ENCODE peak calls at places on chromosomes 1 and 21, in six cellular contexts. B, M, F, N, D and P are unnamed samples.

GRCh38 chr1:188140958-188141357 is 1312.2 kb downstream of the PLA2G4A start:
- DNase-seq in B (no peak), M (no peak), F (no peak), N (no peak), D (no peak), P (no peak)

GRCh38 chr1:174174461-174175329 is 15.4 kb downstream of the RABGAP1L start:
- DNase-seq in B (no peak), M (no peak), F (no peak), N (no peak), D (peak; percentile 52), P (no peak)

GRCh38 chr21:41665766-41666595 is 100.9 kb downstream of the RIPK4 start:
- DNase-seq in B (no peak), M (no peak), F (no peak), N (no peak), D (no peak), P (no peak)

GRCh38 chr1:195939844-195940243 is 668.4 kb downstream of the KCNT2 start:
- DNase-seq in B (no peak), M (no peak), F (peak; percentile 26), N (peak; percentile 15), D (no peak), P (no peak)

GRCh38 chr1:12153181-12153785 is 13.5 kb upstream of the TNFRSF1B start:
- DNase-seq in B (no peak), M (no peak), F (no peak), N (no peak), D (no peak), P (peak; percentile 78)

GRCh38 chr21:15893902-15894301 is 164.1 kb downstream of the USP25 start:
- DNase-seq in B (no peak), M (no peak), F (no peak), N (no peak), D (no peak), P (no peak)

GRCh38 chr1:161172776-161173376 is 4.4 kb downstream of the B4GALT3 start:
- DNase-seq in B (no peak), M (no peak), F (no peak), N (no peak), D (no peak), P (no peak)

GRCh38 chr1:228212966-228213844 is 5.4 kb downstream of the OBSCN start:
- DNase-seq in B (peak; percentile 65), M (peak; percentile 91), F (peak; percentile 94), N (peak; percentile 92), D (peak; percentile 25), P (peak; percentile 9)

GRCh38 chr1:48688102-48688760 is 88.5 kb downstream of the BEND5 start:
- DNase-seq in B (peak; percentile 6), M (no peak), F (no peak), N (no peak), D (no peak), P (no peak)

GRCh38 chr1:193339396-193339795 is 153.0 kb upstream of the B3GALT2 start:
- DNase-seq in B (no peak), M (no peak), F (no peak), N (no peak), D (peak; percentile 4), P (no peak)

GRCh38 chr1:204445860-204446412 is 34.3 kb upstream of the PPP1R15B start:
- DNase-seq in B (no peak), M (peak; percentile 99), F (peak; percentile 92), N (peak; percentile 79), D (peak; percentile 18), P (no peak)

GRCh38 chr1:118503747-118504146 is 318.7 kb upstream of the SPAG17 start:
- DNase-seq in B (no peak), M (no peak), F (no peak), N (no peak), D (no peak), P (no peak)

GRCh38 chr1:36306210-36306901 is at the start of gene SH3D21:
- DNase-seq in B (no peak), M (peak; percentile 84), F (peak; percentile 82), N (peak; percentile 38), D (peak; percentile 67), P (no peak)

GRCh38 chr1:110687244-110687643 is 12.5 kb upstream of the KCNA3 start:
- DNase-seq in B (no peak), M (no peak), F (no peak), N (no peak), D (no peak), P (no peak)

GRCh38 chr1:19205845-19206244 is 4.2 kb downstream of the UBR4 start:
- DNase-seq in B (no peak), M (no peak), F (no peak), N (no peak), D (no peak), P (no peak)

GRCh38 chr1:214244841-214245240 is 36.1 kb upstream of the SMYD2 start:
- DNase-seq in B (no peak), M (no peak), F (no peak), N (no peak), D (no peak), P (no peak)

GRCh38 chr21:37627561-37627960 is 261.0 kb downstream of the DYRK1A start:
- DNase-seq in B (no peak), M (no peak), F (no peak), N (no peak), D (no peak), P (no peak)

GRCh38 chr1:78275906-78276690 is 214.7 kb upstream of the PTGFR start:
- DNase-seq in B (no peak), M (no peak), F (no peak), N (no peak), D (no peak), P (no peak)

GRCh38 chr1:230641346-230641745 is 935 bp upstream of the COG2 start:
- DNase-seq in B (no peak), M (no peak), F (no peak), N (no peak), D (no peak), P (no peak)

GRCh38 chr1:32989160-32989894 is 24.7 kb upstream of the RNF19B start:
- DNase-seq in B (peak; percentile 63), M (no peak), F (no peak), N (peak; percentile 77), D (no peak), P (no peak)

GRCh38 chr1:174799136-174799479 is 200.6 kb upstream of the CACYBP start:
- DNase-seq in B (no peak), M (no peak), F (no peak), N (no peak), D (no peak), P (no peak)

GRCh38 chr1:209876091-209876800 is 48.5 kb downstream of the UTP25 start:
- DNase-seq in B (no peak), M (no peak), F (no peak), N (no peak), D (no peak), P (no peak)

GRCh38 chr1:147890177-147890790 is 12.3 kb upstream of the GJA8 start:
- DNase-seq in B (peak; percentile 48), M (peak; percentile 94), F (peak; percentile 92), N (peak; percentile 73), D (peak; percentile 30), P (no peak)

GRCh38 chr1:181948372-181948771 is 113.1 kb downstream of the ZNF648 start:
- DNase-seq in B (no peak), M (no peak), F (no peak), N (no peak), D (no peak), P (no peak)

GRCh38 chr1:152036316-152037216 is at the start of gene S100A11:
- DNase-seq in B (peak; percentile 48), M (peak; percentile 77), F (peak; percentile 77), N (peak; percentile 88), D (peak; percentile 34), P (peak; percentile 13)

GRCh38 chr1:163844393-163844948 is 522.7 kb downstream of the NUF2 start:
- DNase-seq in B (no peak), M (no peak), F (no peak), N (no peak), D (no peak), P (no peak)

DNA sequence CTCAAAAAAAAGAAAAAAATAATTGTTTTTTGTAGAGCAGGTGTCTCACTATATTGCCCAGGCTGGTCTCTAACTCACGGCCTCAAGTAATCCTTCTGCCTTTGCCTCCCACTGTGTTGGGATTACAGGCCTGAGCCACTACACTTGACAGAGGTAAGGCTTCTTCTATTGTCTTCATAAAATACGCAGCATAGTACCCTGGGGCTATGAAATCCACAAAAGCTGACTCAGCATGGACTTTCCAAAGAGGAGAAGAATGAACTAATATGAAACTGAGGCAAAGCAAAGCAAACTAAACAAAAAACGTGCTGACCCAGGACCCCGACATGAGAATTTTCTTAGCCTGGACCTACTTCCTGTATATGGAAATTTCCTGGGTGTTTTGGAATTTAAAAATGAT is 18.5 kb upstream of the ATP13A2 start:
- DNase-seq in B (no peak), M (no peak), F (no peak), N (no peak), D (no peak), P (no peak)
- TF ChIP-seq ATF3 in B (no peak), M (no peak), F (no peak), N (no peak), D (no peak), P (no peak)

GRCh38 chr1:43021547-43022474 is 63.1 kb upstream of the SLC2A1 start:
- DNase-seq in B (no peak), M (no peak), F (no peak), N (no peak), D (no peak), P (no peak)
- TF ChIP-seq ATF3 in B (no peak), M (no peak), F (no peak), N (no peak), D (no peak), P (no peak)

GRCh38 chr1:197464039-197464438 is 196.0 kb downstream of the CRB1 start:
- DNase-seq in B (no peak), M (no peak), F (no peak), N (no peak), D (peak; percentile 44), P (no peak)
- TF ChIP-seq ATF3 in B (no peak), M (no peak), F (no peak), N (no peak), D (no peak), P (no peak)

GRCh38 chr1:30716646-30717045 is 6.7 kb downstream of the MATN1 start:
- DNase-seq in B (no peak), M (no peak), F (no peak), N (no peak), D (no peak), P (no peak)

GRCh38 chr1:30715886-30716285 is 7.5 kb downstream of the MATN1 start:
- DNase-seq in B (no peak), M (no peak), F (no peak), N (no peak), D (no peak), P (no peak)

GRCh38 chr1:30719406-30720270 is 3.7 kb downstream of the MATN1 start:
- DNase-seq in B (peak; percentile 41), M (no peak), F (no peak), N (no peak), D (no peak), P (peak; percentile 57)

GRCh38 chr1:30718636-30719405 is 4.6 kb downstream of the MATN1 start:
- DNase-seq in B (peak; percentile 91), M (peak; percentile 97), F (peak; percentile 92), N (peak; percentile 81), D (peak; percentile 84), P (peak; percentile 71)

DNA sequence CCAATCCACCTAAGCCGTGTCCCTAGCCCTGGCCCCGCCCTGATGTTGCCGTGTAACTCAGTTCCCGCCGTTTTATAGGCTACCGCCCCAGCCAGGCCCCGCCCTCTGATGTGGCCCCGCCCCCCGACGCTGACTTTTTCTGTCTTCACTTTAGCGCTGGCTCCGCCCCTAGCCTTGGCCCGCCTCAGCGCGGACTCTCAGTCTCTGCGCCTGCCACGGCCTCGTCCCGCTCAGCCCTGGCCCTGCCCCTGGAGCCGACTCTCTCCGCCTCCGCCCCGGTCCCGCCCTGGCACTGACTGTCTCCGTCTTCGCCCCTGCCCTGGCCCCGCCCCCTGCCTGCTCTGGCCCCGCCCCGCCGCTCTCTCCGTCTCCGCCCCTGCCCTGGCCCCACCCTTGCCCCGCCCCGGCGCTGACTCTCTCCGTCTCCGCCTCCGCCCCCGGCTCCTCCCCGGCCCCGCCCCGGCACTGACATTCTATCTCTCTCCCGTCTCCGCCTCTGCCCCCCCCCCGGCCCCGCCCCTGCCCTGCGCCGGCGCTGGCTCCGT is 5.2 kb downstream of the MATN1 start:
- DNase-seq in B (peak; percentile 93), M (peak; percentile 98), F (peak; percentile 100), N (peak; percentile 98), D (peak; percentile 84), P (peak; percentile 76)
- TF ChIP-seq ATF3 in B (no peak), M (no peak), F (no peak), N (no peak), D (no peak), P (no peak)